ENCODE peak calls at places on chromosomes 5 and 9, in five cellular contexts. One of them, this sample, is unnamed.

GRCh38 chr5:52846443-52846842 is 58.7 kb downstream of the ITGA1 start:
- DNase-seq in GM12878: no peak
- DNase-seq in NT2/D1: no peak
- DNase-seq in K562: no peak
- DNase-seq in HepG2: no peak
- DNase-seq in this sample: no peak

GRCh38 chr5:107669543-107670027 is 1.2 kb downstream of the EFNA5 start:
- DNase-seq in GM12878: no peak
- DNase-seq in NT2/D1: peak; percentile 8
- DNase-seq in K562: no peak
- DNase-seq in HepG2: no peak
- DNase-seq in this sample: no peak

GRCh38 chr5:102910240-102911226 is 155.4 kb downstream of the PAM start:
- DNase-seq in GM12878: no peak
- DNase-seq in NT2/D1: no peak
- DNase-seq in K562: no peak
- DNase-seq in HepG2: no peak
- DNase-seq in this sample: peak; percentile 88

GRCh38 chr9:35828716-35829083 is at the start of gene FAM221B:
- DNase-seq in GM12878: no peak
- DNase-seq in NT2/D1: no peak
- DNase-seq in K562: peak; percentile 11
- DNase-seq in HepG2: no peak
- DNase-seq in this sample: no peak

GRCh38 chr5:95842955-95843544 is 20.5 kb upstream of the GLRX start:
- DNase-seq in GM12878: no peak
- DNase-seq in NT2/D1: no peak
- DNase-seq in K562: peak; percentile 89
- DNase-seq in HepG2: peak; percentile 88
- DNase-seq in this sample: no peak

GRCh38 chr5:9241459-9241858 is 304.4 kb downstream of the SEMA5A start:
- DNase-seq in GM12878: no peak
- DNase-seq in NT2/D1: no peak
- DNase-seq in K562: no peak
- DNase-seq in HepG2: no peak
- DNase-seq in this sample: no peak

GRCh38 chr9:115104908-115105307 is 13.0 kb downstream of the TNC start:
- DNase-seq in GM12878: no peak
- DNase-seq in NT2/D1: no peak
- DNase-seq in K562: no peak
- DNase-seq in HepG2: no peak
- DNase-seq in this sample: no peak

GRCh38 chr9:101486693-101487442 is 46.8 kb upstream of the RNF20 start:
- DNase-seq in GM12878: no peak
- DNase-seq in NT2/D1: peak; percentile 65
- DNase-seq in K562: peak; percentile 68
- DNase-seq in HepG2: no peak
- DNase-seq in this sample: peak; percentile 51

GRCh38 chr5:23675456-23675855 is 168.0 kb downstream of the PRDM9 start:
- DNase-seq in GM12878: no peak
- DNase-seq in NT2/D1: no peak
- DNase-seq in K562: no peak
- DNase-seq in HepG2: no peak
- DNase-seq in this sample: no peak

GRCh38 chr9:136588663-136589464 is 43.0 kb upstream of the NOTCH1 start:
- DNase-seq in GM12878: no peak
- DNase-seq in NT2/D1: no peak
- DNase-seq in K562: no peak
- DNase-seq in HepG2: no peak
- DNase-seq in this sample: no peak

GRCh38 chr9:88280816-88281382 is 107.3 kb upstream of the SPIN1 start:
- DNase-seq in GM12878: no peak
- DNase-seq in NT2/D1: peak; percentile 65
- DNase-seq in K562: no peak
- DNase-seq in HepG2: no peak
- DNase-seq in this sample: no peak

GRCh38 chr5:5126444-5126843 is 13.7 kb upstream of the ADAMTS16 start:
- DNase-seq in GM12878: no peak
- DNase-seq in NT2/D1: no peak
- DNase-seq in K562: no peak
- DNase-seq in HepG2: no peak
- DNase-seq in this sample: no peak

GRCh38 chr9:108655818-108656217 is 200.0 kb downstream of the ACTL7B start:
- DNase-seq in GM12878: no peak
- DNase-seq in NT2/D1: no peak
- DNase-seq in K562: no peak
- DNase-seq in HepG2: no peak
- DNase-seq in this sample: no peak

GRCh38 chr9:77021928-77022782 is 2.7 kb downstream of the FOXB2 start:
- DNase-seq in GM12878: no peak
- DNase-seq in NT2/D1: no peak
- DNase-seq in K562: no peak
- DNase-seq in HepG2: no peak
- DNase-seq in this sample: no peak

GRCh38 chr5:91403404-91403803 is 20.3 kb upstream of the ARRDC3 start:
- DNase-seq in GM12878: no peak
- DNase-seq in NT2/D1: no peak
- DNase-seq in K562: no peak
- DNase-seq in HepG2: no peak
- DNase-seq in this sample: no peak

GRCh38 chr9:109256381-109256780 is 64.5 kb downstream of the EPB41L4B start:
- DNase-seq in GM12878: no peak
- DNase-seq in NT2/D1: no peak
- DNase-seq in K562: no peak
- DNase-seq in HepG2: no peak
- DNase-seq in this sample: no peak

GRCh38 chr5:135359374-135360165 is 39.5 kb downstream of the MACROH2A1 start:
- DNase-seq in GM12878: no peak
- DNase-seq in NT2/D1: no peak
- DNase-seq in K562: no peak
- DNase-seq in HepG2: no peak
- DNase-seq in this sample: no peak

GRCh38 chr9:79952401-79952800 is 380.6 kb downstream of the TLE4 start:
- DNase-seq in GM12878: no peak
- DNase-seq in NT2/D1: no peak
- DNase-seq in K562: no peak
- DNase-seq in HepG2: no peak
- DNase-seq in this sample: no peak

GRCh38 chr9:19156805-19157204 is 29.5 kb upstream of the PLIN2 start:
- DNase-seq in GM12878: no peak
- DNase-seq in NT2/D1: no peak
- DNase-seq in K562: no peak
- DNase-seq in HepG2: no peak
- DNase-seq in this sample: no peak

GRCh38 chr9:111599092-111599947 is at the start of gene PTGR1:
- DNase-seq in GM12878: no peak
- DNase-seq in NT2/D1: peak; percentile 77
- DNase-seq in K562: no peak
- DNase-seq in HepG2: peak; percentile 35
- DNase-seq in this sample: peak; percentile 81

GRCh38 chr9:114117996-114118830 is 19.1 kb upstream of the KIF12 start:
- DNase-seq in GM12878: no peak
- DNase-seq in NT2/D1: no peak
- DNase-seq in K562: no peak
- DNase-seq in HepG2: peak; percentile 99
- DNase-seq in this sample: no peak

GRCh38 chr9:14935917-14936316 is 25.7 kb upstream of the FREM1 start:
- DNase-seq in GM12878: no peak
- DNase-seq in NT2/D1: no peak
- DNase-seq in K562: no peak
- DNase-seq in HepG2: no peak
- DNase-seq in this sample: no peak

GRCh38 chr5:150627731-150628545 is 12.5 kb upstream of the SYNPO start:
- DNase-seq in GM12878: no peak
- DNase-seq in NT2/D1: no peak
- DNase-seq in K562: no peak
- DNase-seq in HepG2: no peak
- DNase-seq in this sample: no peak

GRCh38 chr5:143476601-143477211 is 73.2 kb upstream of the NR3C1 start:
- DNase-seq in GM12878: no peak
- DNase-seq in NT2/D1: no peak
- DNase-seq in K562: no peak
- DNase-seq in HepG2: no peak
- DNase-seq in this sample: no peak

GRCh38 chr5:56094579-56095361 is 100.0 kb upstream of the IL6ST start:
- DNase-seq in GM12878: no peak
- DNase-seq in NT2/D1: no peak
- DNase-seq in K562: no peak
- DNase-seq in HepG2: no peak
- DNase-seq in this sample: no peak

GRCh38 chr5:144405986-144406385 is 235.3 kb downstream of the KCTD16 start:
- DNase-seq in GM12878: no peak
- DNase-seq in NT2/D1: no peak
- DNase-seq in K562: no peak
- DNase-seq in HepG2: no peak
- DNase-seq in this sample: no peak

GRCh38 chr5:29744618-29745017 is 1448.9 kb upstream of the CDH6 start:
- DNase-seq in GM12878: no peak
- DNase-seq in NT2/D1: no peak
- DNase-seq in K562: no peak
- DNase-seq in HepG2: no peak
- DNase-seq in this sample: no peak

GRCh38 chr5:103744159-103744558 is 181.6 kb upstream of the NUDT12 start:
- DNase-seq in GM12878: no peak
- DNase-seq in NT2/D1: no peak
- DNase-seq in K562: no peak
- DNase-seq in HepG2: no peak
- DNase-seq in this sample: no peak

GRCh38 chr5:123450641-123451421 is 27.6 kb upstream of the CEP120 start:
- DNase-seq in GM12878: no peak
- DNase-seq in NT2/D1: no peak
- DNase-seq in K562: no peak
- DNase-seq in HepG2: no peak
- DNase-seq in this sample: no peak

GRCh38 chr5:176535101-176535654 is 2.0 kb downstream of the RNF44 start:
- DNase-seq in GM12878: peak; percentile 46
- DNase-seq in NT2/D1: no peak
- DNase-seq in K562: no peak
- DNase-seq in HepG2: no peak
- DNase-seq in this sample: no peak

GRCh38 chr9:98178874-98179850 is 13.3 kb downstream of the CORO2A start:
- DNase-seq in GM12878: no peak
- DNase-seq in NT2/D1: no peak
- DNase-seq in K562: no peak
- DNase-seq in HepG2: no peak
- DNase-seq in this sample: no peak

GRCh38 chr5:16713386-16713928 is 96.7 kb upstream of the RETREG1 start:
- DNase-seq in GM12878: no peak
- DNase-seq in NT2/D1: peak; percentile 51
- DNase-seq in K562: no peak
- DNase-seq in HepG2: no peak
- DNase-seq in this sample: no peak

GRCh38 chr5:13350754-13351153 is 593.7 kb downstream of the DNAH5 start:
- DNase-seq in GM12878: no peak
- DNase-seq in NT2/D1: no peak
- DNase-seq in K562: no peak
- DNase-seq in HepG2: no peak
- DNase-seq in this sample: no peak

GRCh38 chr5:73435640-73436534 is 12.7 kb downstream of the FOXD1 start:
- DNase-seq in GM12878: no peak
- DNase-seq in NT2/D1: no peak
- DNase-seq in K562: no peak
- DNase-seq in HepG2: no peak
- DNase-seq in this sample: no peak

GRCh38 chr9:128416014-128416413 is 4.6 kb upstream of the CERCAM start:
- DNase-seq in GM12878: no peak
- DNase-seq in NT2/D1: no peak
- DNase-seq in K562: no peak
- DNase-seq in HepG2: no peak
- DNase-seq in this sample: no peak

GRCh38 chr9:95822583-95823431 is 52.7 kb upstream of the ERCC6L2 start:
- DNase-seq in GM12878: peak; percentile 84
- DNase-seq in NT2/D1: no peak
- DNase-seq in K562: no peak
- DNase-seq in HepG2: no peak
- DNase-seq in this sample: peak; percentile 2

GRCh38 chr9:110887276-110887675 is 151.0 kb downstream of the LPAR1 start:
- DNase-seq in GM12878: no peak
- DNase-seq in NT2/D1: no peak
- DNase-seq in K562: no peak
- DNase-seq in HepG2: no peak
- DNase-seq in this sample: no peak

GRCh38 chr5:171855798-171856772 is 70.5 kb downstream of the SMIM23 start:
- DNase-seq in GM12878: no peak
- DNase-seq in NT2/D1: no peak
- DNase-seq in K562: no peak
- DNase-seq in HepG2: no peak
- DNase-seq in this sample: no peak
- TF ChIP-seq ZNF274 in GM12878: no peak
- TF ChIP-seq ZNF274 in NT2/D1: no peak
- TF ChIP-seq ZNF274 in K562: no peak
- TF ChIP-seq ZNF274 in HepG2: no peak
- TF ChIP-seq ZNF274 in this sample: no peak

DNA sequence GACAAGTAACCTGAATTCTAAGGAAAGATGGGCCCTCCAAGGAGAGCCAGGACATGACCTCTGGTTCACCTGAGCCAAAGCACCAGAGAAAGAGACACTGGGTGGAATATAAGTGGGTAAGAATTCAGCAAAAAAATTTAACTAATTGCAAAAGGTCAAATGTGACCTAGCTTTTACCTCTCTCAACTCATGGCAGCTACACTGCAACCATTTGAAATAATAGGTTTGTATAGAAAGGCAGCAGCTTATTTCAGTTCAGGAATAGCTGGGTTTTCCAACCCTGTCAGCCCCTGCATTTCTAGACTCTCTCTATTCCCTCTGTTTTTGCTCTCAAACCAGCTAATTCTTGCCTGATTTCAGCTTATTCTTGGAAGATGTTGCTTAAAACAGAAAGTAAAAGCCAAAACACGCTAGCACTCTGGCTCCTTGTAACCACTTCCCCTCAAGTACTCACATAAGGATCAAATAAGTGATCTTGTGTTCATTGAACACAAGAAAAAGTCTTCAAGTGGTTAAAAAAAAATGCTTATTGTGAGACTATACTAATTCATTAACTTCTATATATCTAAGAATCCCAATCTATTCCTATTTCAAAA is 101.1 kb upstream of the NR4A3 start:
- DNase-seq in GM12878: peak; percentile 55
- DNase-seq in NT2/D1: no peak
- DNase-seq in K562: no peak
- DNase-seq in HepG2: no peak
- DNase-seq in this sample: no peak
- TF ChIP-seq ZNF274 in GM12878: no peak
- TF ChIP-seq ZNF274 in NT2/D1: no peak
- TF ChIP-seq ZNF274 in K562: no peak
- TF ChIP-seq ZNF274 in HepG2: no peak
- TF ChIP-seq ZNF274 in this sample: no peak

GRCh38 chr9:104258289-104259045 is 164.4 kb downstream of the SMC2 start:
- DNase-seq in GM12878: no peak
- DNase-seq in NT2/D1: peak; percentile 50
- DNase-seq in K562: peak; percentile 6
- DNase-seq in HepG2: no peak
- DNase-seq in this sample: no peak
- TF ChIP-seq ZNF274 in GM12878: no peak
- TF ChIP-seq ZNF274 in NT2/D1: no peak
- TF ChIP-seq ZNF274 in K562: no peak
- TF ChIP-seq ZNF274 in HepG2: no peak
- TF ChIP-seq ZNF274 in this sample: no peak

GRCh38 chr5:60852940-60853339 is 8.9 kb upstream of the ELOVL7 start:
- DNase-seq in GM12878: no peak
- DNase-seq in NT2/D1: no peak
- DNase-seq in K562: peak; percentile 70
- DNase-seq in HepG2: no peak
- DNase-seq in this sample: no peak
- TF ChIP-seq ZNF274 in GM12878: no peak
- TF ChIP-seq ZNF274 in NT2/D1: no peak
- TF ChIP-seq ZNF274 in K562: no peak
- TF ChIP-seq ZNF274 in HepG2: no peak
- TF ChIP-seq ZNF274 in this sample: no peak

This sample was measured in HCT116.